ENCODE peak calls at places on chromosomes 11 and 22, in ten cellular contexts. X is cardiac fibroblast; Q is heart left ventricle; V is GM23338; G is SW 1271; A is fibroblast of lung; W is mammary epithelial cell; I is OCI-M1; E is cardiac septum; L is effector memory CD4-positive, alpha-beta T cell. N is an unnamed sample.

GRCh38 chr22:35452351-35452781 is 52.4 kb downstream of the MCM5 start:
- DNase-seq in G (no peak), Q (no peak), X (no peak), I (no peak), L (no peak), V (no peak), E (no peak), A (no peak), W (no peak), N (no peak)

GRCh38 chr11:67230406-67230805 is 35.9 kb upstream of the GRK2 start:
- DNase-seq in X (peak; percentile 20), E (no peak), W (peak; percentile 14), L (no peak), I (peak; percentile 3), A (no peak), G (no peak), V (no peak), Q (no peak), N (peak; percentile 54)

GRCh38 chr22:50445071-50445879 is 29.6 kb downstream of the SBF1 start:
- DNase-seq in A (no peak), V (peak; percentile 32), G (no peak), L (no peak), X (no peak), E (no peak), I (no peak), W (no peak), Q (no peak), N (no peak)

GRCh38 chr11:2447253-2447950 is 2.6 kb downstream of the KCNQ1 start:
- DNase-seq in A (no peak), E (peak; percentile 59), I (no peak), Q (peak; percentile 40), X (no peak), G (no peak), L (no peak), V (no peak), W (peak; percentile 14), N (no peak)

GRCh38 chr11:128716231-128716630 is 22.4 kb downstream of the FLI1 start:
- DNase-seq in W (no peak), A (peak; percentile 18), V (no peak), E (no peak), X (peak; percentile 33), L (no peak), G (no peak), Q (no peak), I (peak; percentile 23), N (no peak)

GRCh38 chr11:44793350-44794090 is 66.8 kb downstream of the TSPAN18 start:
- DNase-seq in G (no peak), I (peak; percentile 19), W (no peak), E (no peak), X (peak; percentile 15), Q (no peak), L (no peak), A (peak; percentile 18), V (peak; percentile 37), N (no peak)

GRCh38 chr11:48004456-48004855 is 24.1 kb downstream of the PTPRJ start:
- DNase-seq in L (no peak), G (no peak), A (no peak), X (no peak), W (no peak), V (no peak), Q (no peak), E (peak; percentile 68), I (no peak), N (no peak)

GRCh38 chr11:117696489-117696888 is 100.5 kb downstream of the DSCAML1 start:
- DNase-seq in X (no peak), E (no peak), I (no peak), V (no peak), W (no peak), A (no peak), L (no peak), Q (no peak), G (no peak), N (no peak)

GRCh38 chr11:106914409-106914808 is 103.9 kb downstream of the GUCY1A2 start:
- DNase-seq in V (no peak), I (no peak), E (no peak), A (no peak), Q (no peak), G (no peak), W (no peak), L (no peak), X (no peak), N (no peak)

GRCh38 chr11:48123249-48123875 is 93.2 kb upstream of the OR4B1 start:
- DNase-seq in X (peak; percentile 16), Q (no peak), I (no peak), V (no peak), W (no peak), L (no peak), A (no peak), G (no peak), E (no peak), N (no peak)

GRCh38 chr22:21939392-21940319 is 13.0 kb downstream of the PPM1F start:
- DNase-seq in E (peak; percentile 82), A (no peak), Q (peak; percentile 66), L (no peak), V (no peak), X (no peak), G (no peak), I (no peak), W (no peak), N (no peak)

GRCh38 chr11:27347949-27348879 is 14.8 kb downstream of the CCDC34 start:
- DNase-seq in G (no peak), I (no peak), Q (no peak), E (no peak), V (peak; percentile 84), A (no peak), X (no peak), W (no peak), L (no peak), N (peak; percentile 47)

GRCh38 chr11:73663604-73664495 is 17.5 kb downstream of the PLEKHB1 start:
- DNase-seq in L (no peak), X (no peak), I (no peak), G (no peak), W (no peak), Q (no peak), E (no peak), V (no peak), A (no peak), N (no peak)

GRCh38 chr22:17303840-17304779 is 65.2 kb upstream of the CECR2 start:
- DNase-seq in V (no peak), W (no peak), X (no peak), I (no peak), G (no peak), L (peak; percentile 50), E (no peak), Q (no peak), A (no peak), N (no peak)

GRCh38 chr11:14336507-14337503 is 22.2 kb downstream of the RRAS2 start:
- DNase-seq in I (peak; percentile 60), Q (no peak), L (no peak), W (peak; percentile 100), X (peak; percentile 96), G (peak; percentile 87), A (peak; percentile 86), E (no peak), V (no peak), N (peak; percentile 96)

GRCh38 chr11:73760066-73760679 is 701 bp downstream of the RAB6A start:
- DNase-seq in V (peak; percentile 61), W (peak; percentile 18), E (no peak), X (peak; percentile 43), G (peak; percentile 50), L (no peak), A (peak; percentile 50), Q (peak; percentile 64), I (peak; percentile 85), N (peak; percentile 13)

GRCh38 chr11:88179141-88179540 is 3.9 kb upstream of the RAB38 start:
- DNase-seq in Q (no peak), W (peak; percentile 99), I (no peak), E (no peak), A (no peak), L (no peak), X (peak; percentile 71), G (no peak), V (no peak), N (peak; percentile 94)

GRCh38 chr22:29375436-29376076 is 12.8 kb downstream of the AP1B1 start:
- DNase-seq in Q (no peak), W (no peak), A (peak; percentile 16), L (no peak), I (peak; percentile 40), E (no peak), X (peak; percentile 21), V (no peak), G (no peak), N (no peak)

GRCh38 chr22:50415426-50415825 is 59.4 kb downstream of the SBF1 start:
- DNase-seq in V (no peak), E (no peak), I (no peak), A (no peak), X (no peak), L (no peak), W (no peak), G (no peak), Q (no peak), N (no peak)

GRCh38 chr11:30046211-30046945 is 29.5 kb upstream of the KCNA4 start:
- DNase-seq in V (peak; percentile 85), G (no peak), X (no peak), A (no peak), E (no peak), W (no peak), I (peak; percentile 25), Q (no peak), L (no peak), N (no peak)